ENCODE peak calls at places on chromosome 11, in five cellular contexts. N is neural progenitor cell, R is tibial nerve, O is tibial artery, C is A673. B is an unnamed sample. For H3K36me3, the result is how much of the 10 kb centered on the place peaks cover.

GRCh38 chr11:119352857-119353260 is 6.4 kb upstream of the MFRP start:
- DNase-seq in N (no peak), O (peak), C (no peak), R (no peak), B (no peak)

GRCh38 chr11:99773646-99774045 is 752.9 kb downstream of the CNTN5 start:
- DNase-seq in O (no peak), N (no peak), R (no peak), C (no peak), B (no peak)

GRCh38 chr11:124329787-124330478 is 9.9 kb upstream of the OR8D2 start:
- DNase-seq in N (no peak), O (no peak), C (peak), R (no peak), B (no peak)

GRCh38 chr11:66875376-66875775 is 18.5 kb downstream of the LRFN4 start:
- DNase-seq in O (no peak), R (no peak), C (no peak), N (no peak), B (no peak)

GRCh38 chr11:34816698-34817213 is 99.4 kb downstream of the APIP start:
- DNase-seq in R (no peak), N (no peak), O (no peak), C (no peak), B (no peak)

GRCh38 chr11:74417860-74418508 is 19.8 kb upstream of the PGM2L1 start:
- DNase-seq in O (no peak), C (peak), R (no peak), N (no peak), B (no peak)

GRCh38 chr11:132427611-132428010 is 1057.2 kb downstream of the NTM start:
- DNase-seq in R (no peak), N (no peak), C (no peak), O (no peak), B (no peak)

GRCh38 chr11:26137651-26138050 is 194.3 kb upstream of the ANO3 start:
- DNase-seq in N (no peak), O (no peak), R (no peak), C (no peak), B (no peak)

GRCh38 chr11:120869516-120870011 is 154.3 kb upstream of the TBCEL start:
- DNase-seq in O (no peak), C (no peak), N (no peak), R (no peak), B (no peak)

GRCh38 chr11:34331329-34331728 is 26.5 kb downstream of the ABTB2 start:
- DNase-seq in C (peak), N (no peak), R (no peak), O (peak), B (no peak)

GRCh38 chr11:75792127-75792731 is 22.8 kb upstream of the UVRAG start:
- DNase-seq in N (no peak), C (no peak), O (no peak), R (no peak), B (no peak)

GRCh38 chr11:112834277-112834755 is 126.9 kb upstream of the NCAM1 start:
- DNase-seq in N (no peak), C (peak), O (no peak), R (no peak), B (no peak)

GRCh38 chr11:44946268-44946667 is 4.4 kb downstream of the TP53I11 start:
- DNase-seq in C (no peak), N (no peak), O (peak), R (peak), B (no peak)

GRCh38 chr11:111582163-111582562 is 20.1 kb upstream of the SIK2 start:
- DNase-seq in O (no peak), R (no peak), C (no peak), N (no peak), B (no peak)

GRCh38 chr11:111762981-111763643 is 3.1 kb downstream of the PPP2R1B start:
- DNase-seq in R (no peak), C (peak), O (no peak), N (peak), B (no peak)

GRCh38 chr11:122779047-122779629 is 59.2 kb upstream of the CRTAM start:
- DNase-seq in N (no peak), O (no peak), R (no peak), C (peak), B (no peak)

GRCh38 chr11:67492801-67493547 is 10.1 kb downstream of the AIP start:
- DNase-seq in R (no peak), C (peak), O (no peak), N (no peak), B (no peak)

GRCh38 chr11:9820260-9820659 is 156.4 kb downstream of the SWAP70 start:
- DNase-seq in O (no peak), N (no peak), R (peak), C (no peak), B (no peak)

GRCh38 chr11:59040607-59041006 is 45.5 kb upstream of the GLYATL1B start:
- DNase-seq in R (no peak), C (no peak), N (no peak), O (no peak), B (no peak)

GRCh38 chr11:27443746-27444465 is 28.7 kb downstream of the LGR4 start:
- DNase-seq in R (no peak), O (no peak), N (peak), C (peak), B (no peak)

GRCh38 chr11:129729823-129730222 is 85.8 kb upstream of the TMEM45B start:
- DNase-seq in C (no peak), R (no peak), N (no peak), O (no peak), B (no peak)

GRCh38 chr11:86183694-86184093 is 60.9 kb upstream of the EED start:
- DNase-seq in O (no peak), R (no peak), N (no peak), C (no peak), B (no peak)

GRCh38 chr11:20894296-20894695 is 224.9 kb downstream of the NELL1 start:
- DNase-seq in O (no peak), N (no peak), C (no peak), R (no peak), B (no peak)

GRCh38 chr11:95925011-95925410 is 1.1 kb upstream of the MTMR2 start:
- DNase-seq in N (peak), R (no peak), O (no peak), C (no peak), B (no peak)

GRCh38 chr11:10858505-10859360 is 880 bp upstream of the ZBED5 start:
- DNase-seq in C (peak), R (peak), O (peak), N (peak), B (peak)

GRCh38 chr11:65448074-65448417 is 25.4 kb downstream of the NEAT1 start:
- DNase-seq in O (no peak), R (no peak), N (no peak), C (no peak), B (no peak)

GRCh38 chr11:128841461-128842072 is 25.5 kb downstream of the KCNJ1 start:
- DNase-seq in N (no peak), R (no peak), O (no peak), C (no peak), B (no peak)

GRCh38 chr11:61777234-61778090 is 14.9 kb downstream of the TMEM258 start:
- DNase-seq in R (peak), O (no peak), N (no peak), C (peak), B (peak)

GRCh38 chr11:79708319-79708928 is 267.6 kb upstream of the TENM4 start:
- DNase-seq in N (peak), C (peak), R (no peak), O (no peak), B (no peak)

GRCh38 chr11:16607675-16608644 is 130.5 kb upstream of the C11orf58 start:
- DNase-seq in R (peak), N (peak), C (peak), O (peak), B (no peak)

GRCh38 chr11:75351541-75352416 is at the start of gene ARRB1:
- DNase-seq in R (peak), N (peak), O (peak), C (peak), B (peak)

GRCh38 chr11:10410844-10411200 is 44.2 kb upstream of the AMPD3 start:
- DNase-seq in N (no peak), R (no peak), C (no peak), O (no peak), B (no peak)

GRCh38 chr11:68980776-68981065 is at the start of gene MRGPRD:
- DNase-seq in O (no peak), N (no peak), R (no peak), C (no peak), B (no peak)

GRCh38 chr11:108616549-108616948 is 23.0 kb upstream of the EXPH5 start:
- DNase-seq in N (no peak), O (no peak), C (no peak), R (no peak), B (no peak)

GRCh38 chr11:30983810-30984441 is 385.6 kb downstream of the DCDC1 start:
- DNase-seq in C (peak), R (no peak), O (no peak), N (peak), B (no peak)

GRCh38 chr11:31995525-31996123 is 95.2 kb upstream of the RCN1 start:
- DNase-seq in R (no peak), N (no peak), O (no peak), C (no peak), B (peak)

GRCh38 chr11:134786636-134787035 is 374.6 kb upstream of the B3GAT1 start:
- DNase-seq in R (no peak), C (no peak), O (no peak), N (no peak), B (no peak)

GRCh38 chr11:589798-590197 is 13.5 kb downstream of the PHRF1 start:
- DNase-seq in R (no peak), N (no peak), C (no peak), O (no peak), B (no peak)
- H3K36me3 ChIP-seq in R (under half), N (under half), C (half or more), O (half or more), B (half or more)

GRCh38 chr11:70243912-70244652 is 26.4 kb upstream of the PPFIA1 start:
- DNase-seq in N (no peak), R (no peak), O (no peak), C (no peak), B (no peak)

GRCh38 chr11:70247042-70247709 is 23.3 kb upstream of the PPFIA1 start:
- DNase-seq in N (no peak), C (no peak), R (no peak), O (no peak), B (no peak)

GRCh38 chr11:70244698-70245097 is 25.8 kb upstream of the PPFIA1 start:
- DNase-seq in N (no peak), R (no peak), O (no peak), C (no peak), B (no peak)

GRCh38 chr11:70247710-70248072 is 22.8 kb upstream of the PPFIA1 start:
- DNase-seq in C (no peak), O (no peak), R (no peak), N (no peak), B (no peak)

DNA sequence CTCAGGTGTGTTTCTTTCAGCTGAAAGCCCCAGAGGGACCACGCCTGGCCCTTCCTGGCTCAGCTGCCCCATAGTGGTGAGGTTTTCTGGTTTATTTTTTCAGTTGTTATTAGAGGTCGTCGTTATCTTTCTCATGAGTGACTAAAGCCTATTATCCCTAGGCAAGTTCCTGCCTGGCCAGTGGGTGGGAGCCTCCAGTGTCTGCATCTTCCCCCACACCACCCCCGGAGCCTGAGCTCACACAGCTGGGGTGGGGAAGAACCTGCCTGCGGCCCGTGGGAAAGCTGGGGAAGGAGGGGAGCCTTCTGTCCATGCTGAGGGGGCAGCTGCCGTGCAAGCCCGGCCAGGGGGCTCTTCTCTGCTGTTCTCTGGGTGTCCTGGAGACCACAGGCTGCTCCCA is 24.3 kb upstream of the PPFIA1 start:
- DNase-seq in C (no peak), N (no peak), O (no peak), R (no peak), B (no peak)
- TF ChIP-seq CTCF in C (no peak), N (no peak), O (no peak), R (no peak), B (no peak)

GRCh38 chr11:2140411-2141400 is 1.5 kb upstream of the IGF2 start:
- DNase-seq in C (no peak), O (no peak), R (no peak), N (peak), B (no peak)

GRCh38 chr11:2143652-2144548 is 4.7 kb upstream of the IGF2 start:
- DNase-seq in O (no peak), R (no peak), N (peak), C (no peak), B (no peak)

GRCh38 chr11:2144549-2145220 is 5.5 kb upstream of the IGF2 start:
- DNase-seq in R (no peak), N (no peak), O (no peak), C (no peak), B (no peak)

GRCh38 chr11:2142762-2143202 is 3.6 kb upstream of the IGF2 start:
- DNase-seq in O (no peak), R (no peak), C (no peak), N (no peak), B (peak)

DNA sequence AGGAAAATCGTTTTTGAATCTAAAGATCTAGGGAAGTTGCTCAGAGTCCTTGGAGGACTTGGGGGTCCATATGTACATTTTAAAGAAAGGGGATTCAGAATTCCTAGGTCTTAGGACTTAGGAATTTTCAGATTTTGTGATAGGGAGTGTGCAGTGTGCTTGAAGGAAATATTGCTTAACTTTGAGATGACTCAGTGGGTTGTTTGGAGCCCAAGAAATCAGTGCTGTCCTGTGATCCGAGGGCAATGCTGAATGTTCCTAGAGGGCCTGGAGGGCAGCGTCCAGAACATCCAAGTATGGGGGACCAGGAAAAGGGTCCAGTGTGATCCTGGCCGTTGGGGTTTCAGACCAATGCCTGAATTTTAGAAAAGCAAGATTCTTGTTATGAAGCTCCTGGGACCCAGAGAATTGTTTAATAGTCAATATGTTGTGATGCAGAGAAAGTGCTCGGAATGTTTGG is 3.1 kb upstream of the IGF2 start:
- DNase-seq in N (no peak), C (no peak), O (no peak), R (no peak), B (no peak)
- H3K4me3 ChIP-seq in N (no peak), C (no peak), O (no peak), R (no peak), B (no peak)

GRCh38 chr11:4087551-4087950 is 7.0 kb upstream of the RRM1 start:
- DNase-seq in R (no peak), C (no peak), O (no peak), N (no peak), B (no peak)
- H3K36me3 ChIP-seq in R (under half), C (under half), O (half or more), N (under half), B (under half)

B was measured in CD8-positive, alpha-beta T cell.